ENCODE peak calls at places on chromosomes 13 and 19, in five cellular contexts. B is H1, I is neuronal stem cell, O is H9, Q is trophoblast cell. G is an unnamed sample.

GRCh38 chr19:54325194-54325621 is 12.2 kb upstream of the LILRA5 start:
- DNase-seq in B (peak; percentile 65), I (peak; percentile 40), O (no peak), Q (peak; percentile 24), G (no peak)

GRCh38 chr19:55488986-55489710 is 912 bp downstream of the SSC5D start:
- DNase-seq in B (no peak), I (no peak), O (no peak), Q (no peak), G (no peak)

GRCh38 chr13:39408512-39408911 is 194.5 kb downstream of the LHFPL6 start:
- DNase-seq in B (no peak), I (no peak), O (no peak), Q (no peak), G (no peak)

GRCh38 chr13:47705185-47705584 is 295.9 kb downstream of the SUCLA2 start:
- DNase-seq in B (no peak), I (no peak), O (no peak), Q (no peak), G (no peak)

GRCh38 chr19:3575260-3575741 is 2.6 kb downstream of the HMG20B start:
- DNase-seq in B (peak; percentile 83), I (no peak), O (peak; percentile 88), Q (peak; percentile 74), G (peak; percentile 63)

GRCh38 chr19:35973487-35973886 is 21.5 kb upstream of the SDHAF1 start:
- DNase-seq in B (no peak), I (no peak), O (no peak), Q (no peak), G (no peak)

GRCh38 chr13:60000081-60000480 is 163.6 kb downstream of the DIAPH3 start:
- DNase-seq in B (no peak), I (no peak), O (no peak), Q (no peak), G (peak; percentile 11)

GRCh38 chr19:58182577-58182988 is 278 bp upstream of the ZNF274 start:
- DNase-seq in B (no peak), I (no peak), O (no peak), Q (no peak), G (no peak)

GRCh38 chr13:72651196-72651595 is 76.2 kb downstream of the MZT1 start:
- DNase-seq in B (no peak), I (peak; percentile 23), O (no peak), Q (no peak), G (no peak)

GRCh38 chr19:16497042-16497441 is 848 bp downstream of the C19orf44 start:
- DNase-seq in B (no peak), I (no peak), O (no peak), Q (no peak), G (peak; percentile 19)

GRCh38 chr13:79589605-79590511 is 108.9 kb downstream of the NDFIP2 start:
- DNase-seq in B (no peak), I (no peak), O (no peak), Q (no peak), G (no peak)

GRCh38 chr13:37656247-37656940 is 57.8 kb upstream of the POSTN start:
- DNase-seq in B (no peak), I (no peak), O (no peak), Q (peak; percentile 92), G (peak; percentile 97)

GRCh38 chr19:11210656-11210928 is 13.2 kb upstream of the KANK2 start:
- DNase-seq in B (no peak), I (no peak), O (no peak), Q (no peak), G (no peak)

GRCh38 chr19:33241530-33242101 is 16.0 kb upstream of the SLC7A10 start:
- DNase-seq in B (peak; percentile 72), I (no peak), O (no peak), Q (no peak), G (no peak)

GRCh38 chr13:75847588-75847987 is 211.5 kb downstream of the LMO7 start:
- DNase-seq in B (no peak), I (no peak), O (no peak), Q (no peak), G (no peak)

GRCh38 chr13:21638319-21639282 is 32.3 kb upstream of the FGF9 start:
- DNase-seq in B (peak; percentile 53), I (peak; percentile 35), O (no peak), Q (peak; percentile 31), G (peak; percentile 40)

GRCh38 chr13:27329210-27329609 is 58.6 kb downstream of the RASL11A start:
- DNase-seq in B (no peak), I (no peak), O (no peak), Q (no peak), G (no peak)

GRCh38 chr19:38717855-38718254 is 26.4 kb downstream of the CAPN12 start:
- DNase-seq in B (no peak), I (no peak), O (no peak), Q (no peak), G (no peak)

GRCh38 chr19:9877775-9878510 is 42.8 kb downstream of the PIN1 start:
- DNase-seq in B (no peak), I (no peak), O (no peak), Q (no peak), G (peak; percentile 38)

GRCh38 chr13:54733639-54734038 is 1705.0 kb downstream of the OLFM4 start:
- DNase-seq in B (no peak), I (peak; percentile 12), O (peak; percentile 49), Q (no peak), G (no peak)

GRCh38 chr13:101204270-101205011 is 211.9 kb downstream of the NALCN start:
- DNase-seq in B (no peak), I (no peak), O (no peak), Q (no peak), G (no peak)

GRCh38 chr13:41765813-41766212 is 195.1 kb downstream of the VWA8 start:
- DNase-seq in B (no peak), I (no peak), O (no peak), Q (no peak), G (no peak)

GRCh38 chr13:110716235-110716505 is 2.7 kb downstream of the ING1 start:
- DNase-seq in B (no peak), I (no peak), O (no peak), Q (peak; percentile 80), G (peak; percentile 56)

GRCh38 chr19:10568444-10568825 is 344 bp downstream of the CDKN2D start:
- DNase-seq in B (peak; percentile 86), I (no peak), O (peak; percentile 69), Q (peak; percentile 56), G (peak; percentile 57)

DNA sequence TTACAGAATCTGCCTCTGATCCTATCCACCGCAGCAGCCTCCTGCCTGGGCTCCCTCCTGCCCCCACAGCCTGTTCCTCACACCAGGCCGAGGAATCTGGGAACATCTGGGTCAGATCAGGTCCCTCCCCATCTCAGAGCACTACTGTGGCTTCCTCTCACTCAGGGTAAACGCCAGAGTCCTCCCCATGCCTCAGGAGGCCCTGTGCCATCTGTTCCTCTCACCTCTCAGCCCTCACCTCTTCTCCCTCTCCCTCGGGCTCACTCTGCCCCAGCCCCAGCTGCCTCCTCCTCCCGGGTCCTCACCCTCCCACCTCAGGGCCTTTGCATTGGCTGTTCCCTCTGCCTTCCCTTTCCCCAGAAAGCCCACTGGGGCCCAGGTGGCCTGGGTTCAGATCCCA is 18.2 kb downstream of the FCGBP start:
- DNase-seq in B (no peak), I (no peak), O (no peak), Q (no peak), G (no peak)
- H2BK12ac ChIP-seq in B (no peak overlapping the region), I (no peak overlapping the region), O (no peak overlapping the region), Q (no peak overlapping the region), G (no peak overlapping the region)

DNA sequence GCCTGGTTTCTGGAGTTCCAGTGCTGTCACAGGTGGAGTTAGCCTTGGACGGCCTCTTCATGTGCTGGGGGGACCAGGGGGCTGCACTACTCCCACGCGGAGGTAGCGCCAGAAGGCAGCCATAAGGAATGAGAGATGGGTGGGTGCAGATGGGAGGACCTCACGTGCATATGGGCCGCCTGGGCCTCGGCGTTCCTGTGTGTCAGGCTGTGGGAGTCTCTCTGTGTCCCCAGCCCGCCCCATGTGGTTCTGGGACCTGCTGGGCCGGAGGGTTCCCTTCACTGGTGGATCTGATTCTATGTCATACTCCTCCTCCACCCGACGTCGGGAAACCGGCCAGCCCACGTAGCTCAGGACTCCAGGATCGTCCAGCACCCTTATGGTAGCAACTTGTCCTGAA is 149.0 kb upstream of the SOX1 start:
- DNase-seq in B (no peak), I (no peak), O (peak; percentile 18), Q (no peak), G (no peak)
- H3K27me3 ChIP-seq in B (no peaks in the 10 kb centered on the region), I (no peaks in the 10 kb centered on the region), O (no peaks in the 10 kb centered on the region), Q (no peaks in the 10 kb centered on the region), G (no peaks in the 10 kb centered on the region)

DNA sequence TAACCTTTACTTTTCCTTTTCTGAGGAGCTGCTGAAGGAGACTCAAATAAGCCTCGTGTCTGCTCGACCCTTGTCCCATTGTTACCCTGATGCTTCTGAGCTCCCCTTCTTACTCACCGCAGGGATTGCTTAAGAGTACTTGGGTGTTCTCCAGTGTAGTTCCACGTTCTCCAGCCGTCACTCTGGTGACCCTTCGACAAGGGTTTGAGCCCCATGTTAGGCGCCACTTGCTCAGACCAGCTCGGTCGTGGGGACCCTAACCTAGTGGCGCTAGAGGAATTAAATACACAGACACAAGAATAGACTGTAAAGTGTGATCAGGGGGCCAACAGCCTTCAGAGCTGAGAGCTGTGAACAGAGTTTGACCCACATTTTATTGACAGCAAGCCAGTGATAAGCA is 10.3 kb downstream of the ZNF480 start:
- DNase-seq in B (peak; percentile 53), I (peak; percentile 20), O (peak; percentile 51), Q (no peak), G (peak; percentile 44)
- H2BK12ac ChIP-seq in B (no peak overlapping the region), I (no peak overlapping the region), O (no peak overlapping the region), Q (no peak overlapping the region), G (no peak overlapping the region)

GRCh38 chr19:45939792-45940514 is 25.4 kb upstream of the NANOS2 start:
- DNase-seq in B (no peak), I (no peak), O (no peak), Q (no peak), G (no peak)
- H3K27me3 ChIP-seq in B (no peaks in the 10 kb centered on the region), I (no peaks in the 10 kb centered on the region), O (no peaks in the 10 kb centered on the region), Q (no peaks in the 10 kb centered on the region), G (peaks cover 36% of the 10 kb centered on the region)

DNA sequence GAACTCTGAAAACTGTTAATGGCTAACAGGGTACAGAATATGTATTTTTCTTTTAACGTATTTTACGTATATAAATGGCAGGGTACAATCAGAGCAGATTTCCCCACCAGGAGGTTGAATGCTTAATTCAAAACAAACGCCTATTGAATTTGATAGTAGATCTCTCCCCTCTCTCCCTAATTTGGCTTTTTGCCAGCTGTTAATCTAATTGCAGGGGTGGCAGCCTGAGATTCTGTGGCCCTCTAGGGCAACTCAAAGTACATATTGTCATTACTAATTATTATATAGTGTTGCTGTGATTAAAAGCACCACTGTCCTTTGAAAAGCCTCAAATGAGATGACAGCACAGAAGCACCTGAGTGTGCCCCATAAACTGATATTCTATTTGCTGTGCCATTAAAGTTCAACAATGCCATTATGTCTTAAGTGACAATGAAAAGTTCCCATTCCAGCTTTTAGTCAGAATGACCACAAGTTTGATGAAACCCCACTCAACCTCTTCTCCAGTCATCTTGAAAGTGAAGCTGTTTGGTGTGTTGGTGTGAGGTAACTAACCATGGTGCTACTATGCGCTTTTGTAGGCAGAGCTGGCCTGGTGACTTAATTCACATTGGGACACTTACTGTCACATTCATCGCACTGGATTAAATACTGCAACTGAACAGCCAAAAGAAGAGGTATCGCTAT is 351.4 kb downstream of the KCNRG start:
- DNase-seq in B (no peak), I (no peak), O (no peak), Q (no peak), G (no peak)
- H2BK12ac ChIP-seq in B (no peak overlapping the region), I (no peak overlapping the region), O (no peak overlapping the region), Q (no peak overlapping the region), G (no peak overlapping the region)

GRCh38 chr19:835201-835810 is 5.5 kb upstream of the PRTN3 start:
- DNase-seq in B (no peak), I (no peak), O (no peak), Q (no peak), G (no peak)
- H3K27me3 ChIP-seq in B (no peaks in the 10 kb centered on the region), I (no peaks in the 10 kb centered on the region), O (no peaks in the 10 kb centered on the region), Q (no peaks in the 10 kb centered on the region), G (no peaks in the 10 kb centered on the region)

GRCh38 chr13:112078216-112078615 is 11.3 kb downstream of the SOX1 start:
- DNase-seq in B (no peak), I (no peak), O (no peak), Q (no peak), G (no peak)
- H2BK12ac ChIP-seq in B (peak overlapping the region; percentile 100), I (peak overlapping the region; percentile 91), O (no peak overlapping the region), Q (no peak overlapping the region), G (no peak overlapping the region)